ENCODE peak calls at places on chromosome 2, in six cellular contexts. C, P, A, G, Z and K are unnamed samples.

GRCh38 chr2:239603411-239604356 is 202.9 kb upstream of the HDAC4 start:
- DNase-seq in Z (no peak), A (no peak), G (no peak), P (no peak), C (no peak), K (no peak)

GRCh38 chr2:232898592-232899541 is 28.8 kb downstream of the SNORC start:
- DNase-seq in P (no peak), A (no peak), Z (no peak), G (no peak), C (no peak), K (no peak)

GRCh38 chr2:146992466-146992865 is 852.4 kb upstream of the ACVR2A start:
- DNase-seq in C (no peak), P (no peak), A (no peak), Z (no peak), G (no peak), K (no peak)

GRCh38 chr2:136909777-136910176 is 144.4 kb downstream of the THSD7B start:
- DNase-seq in P (no peak), Z (no peak), C (no peak), A (no peak), G (no peak), K (no peak)

GRCh38 chr2:23934296-23934695 is 6.0 kb upstream of the UBXN2A start:
- DNase-seq in P (no peak), A (no peak), Z (no peak), C (no peak), G (no peak), K (no peak)

GRCh38 chr2:149410701-149411484 is 80.5 kb downstream of the LYPD6 start:
- DNase-seq in G (no peak), Z (no peak), A (no peak), C (no peak), P (no peak), K (no peak)

GRCh38 chr2:220779918-220780317 is 792.2 kb downstream of the EPHA4 start:
- DNase-seq in A (no peak), C (no peak), Z (no peak), G (no peak), P (no peak), K (no peak)

GRCh38 chr2:127413782-127414743 is 4.2 kb upstream of the PROC start:
- DNase-seq in G (no peak), A (no peak), Z (no peak), P (no peak), C (peak), K (no peak)

GRCh38 chr2:85768713-85769112 is 14.9 kb downstream of the ATOH8 start:
- DNase-seq in G (no peak), P (no peak), C (no peak), A (no peak), Z (no peak), K (no peak)

GRCh38 chr2:158493458-158493857 is 36.7 kb downstream of the PKP4 start:
- DNase-seq in C (no peak), G (no peak), P (no peak), A (no peak), Z (no peak), K (no peak)

GRCh38 chr2:241413929-241414580 is 58.0 kb downstream of the FARP2 start:
- DNase-seq in C (no peak), P (no peak), A (no peak), G (no peak), Z (no peak), K (no peak)

GRCh38 chr2:239240480-239240881 is 160.3 kb downstream of the HDAC4 start:
- DNase-seq in P (no peak), G (no peak), Z (no peak), C (no peak), A (no peak), K (no peak)

GRCh38 chr2:207473203-207473865 is 56.4 kb upstream of the CREB1 start:
- DNase-seq in P (no peak), A (peak), Z (peak), C (peak), G (no peak), K (no peak)

GRCh38 chr2:145792745-145793144 is 1272.8 kb upstream of the ZEB2 start:
- DNase-seq in Z (no peak), P (no peak), G (no peak), A (no peak), C (no peak), K (no peak)

GRCh38 chr2:13462464-13462863 is 745.7 kb downstream of the TRIB2 start:
- DNase-seq in Z (no peak), C (no peak), P (no peak), A (no peak), G (no peak), K (no peak)

GRCh38 chr2:191660575-191660974 is 17.4 kb upstream of the NABP1 start:
- DNase-seq in A (no peak), Z (no peak), G (no peak), P (no peak), C (no peak), K (no peak)

GRCh38 chr2:151905963-151906632 is 77.9 kb upstream of the ARL5A start:
- DNase-seq in P (no peak), C (no peak), Z (peak), G (no peak), A (no peak), K (no peak)

GRCh38 chr2:151907286-151907932 is 79.2 kb upstream of the ARL5A start:
- DNase-seq in C (no peak), A (no peak), G (no peak), Z (no peak), P (no peak), K (no peak)

GRCh38 chr2:151902829-151903228 is 74.6 kb upstream of the ARL5A start:
- DNase-seq in P (no peak), A (no peak), Z (no peak), G (no peak), C (no peak), K (no peak)

GRCh38 chr2:151906633-151906998 is 78.4 kb upstream of the ARL5A start:
- DNase-seq in G (no peak), P (no peak), A (no peak), Z (no peak), C (no peak), K (no peak)

GRCh38 chr2:151904807-151905206 is 76.6 kb upstream of the ARL5A start:
- DNase-seq in A (no peak), P (no peak), G (no peak), C (no peak), Z (no peak), K (no peak)
- TF ChIP-seq POLR2AphosphoS5 in A (no peak), P (no peak), G (no peak), C (no peak), Z (no peak), K (no peak)

GRCh38 chr2:29233428-29233827 is 118.2 kb downstream of the CLIP4 start:
- DNase-seq in A (no peak), G (no peak), C (no peak), P (no peak), Z (no peak), K (no peak)
- TF ChIP-seq TAF1 in A (no peak), G (no peak), C (no peak), P (no peak), Z (no peak), K (no peak)

DNA sequence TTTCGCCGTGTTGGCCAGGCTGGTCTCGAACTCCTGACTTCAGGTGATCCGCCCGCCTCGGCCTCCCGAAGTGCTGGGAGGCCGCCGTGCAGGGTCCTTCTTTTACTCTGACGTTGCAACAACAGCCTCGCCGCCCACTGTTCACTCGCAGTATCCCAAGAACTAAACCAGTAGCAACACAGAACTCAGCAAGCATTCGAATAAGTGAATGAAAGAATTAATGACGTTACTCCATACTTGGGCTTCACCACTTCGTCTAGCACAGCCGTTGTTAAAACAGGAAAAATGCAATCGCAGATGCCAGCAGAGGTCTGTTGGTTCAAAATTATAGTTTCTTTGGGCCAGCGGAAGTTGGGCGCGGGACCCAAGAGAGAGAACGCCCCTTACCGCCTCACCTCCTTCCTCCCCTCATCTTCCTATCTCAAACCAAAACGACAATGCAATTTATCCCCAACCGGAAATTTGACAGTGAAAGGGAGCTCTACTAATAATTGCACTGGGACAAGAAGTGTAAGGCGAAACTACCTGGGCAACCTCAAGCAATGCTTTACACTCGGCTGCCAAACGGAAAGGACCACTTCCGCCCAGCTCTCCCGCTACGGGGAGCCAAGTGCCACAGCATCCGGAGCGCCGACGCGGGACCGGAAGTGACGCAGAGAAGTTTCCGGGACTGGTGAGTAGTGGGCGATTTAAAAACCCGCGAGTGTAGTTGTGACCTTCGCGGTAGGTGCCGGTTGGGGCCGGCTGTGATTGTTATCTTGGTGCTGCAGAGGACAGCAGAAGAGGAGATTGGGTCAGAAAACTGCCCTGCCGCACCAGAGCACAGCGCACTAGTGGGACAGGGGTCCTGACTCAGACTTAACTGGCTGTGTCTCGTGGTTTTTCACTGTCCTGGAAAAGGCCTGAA is at the start of the genes NIF3L1 and PPIL3:
- DNase-seq in C (peak), P (peak), G (peak), Z (peak), A (peak), K (peak)
- TF ChIP-seq POLR2A in C (peak), P (peak), G (peak), Z (peak), A (peak), K (peak)

GRCh38 chr2:219426534-219427136 is 8.0 kb upstream of the SPEG start:
- DNase-seq in G (no peak), C (no peak), P (no peak), A (no peak), Z (no peak), K (no peak)
- TF ChIP-seq POLR2AphosphoS5 in G (no peak), C (no peak), P (no peak), A (no peak), Z (no peak), K (no peak)

GRCh38 chr2:200054681-200055468 is 99.5 kb downstream of the MAIP1 start:
- DNase-seq in C (peak), Z (no peak), G (no peak), A (peak), P (no peak), K (no peak)
- TF ChIP-seq TAF1 in C (no peak), Z (no peak), G (no peak), A (no peak), P (no peak), K (no peak)

DNA sequence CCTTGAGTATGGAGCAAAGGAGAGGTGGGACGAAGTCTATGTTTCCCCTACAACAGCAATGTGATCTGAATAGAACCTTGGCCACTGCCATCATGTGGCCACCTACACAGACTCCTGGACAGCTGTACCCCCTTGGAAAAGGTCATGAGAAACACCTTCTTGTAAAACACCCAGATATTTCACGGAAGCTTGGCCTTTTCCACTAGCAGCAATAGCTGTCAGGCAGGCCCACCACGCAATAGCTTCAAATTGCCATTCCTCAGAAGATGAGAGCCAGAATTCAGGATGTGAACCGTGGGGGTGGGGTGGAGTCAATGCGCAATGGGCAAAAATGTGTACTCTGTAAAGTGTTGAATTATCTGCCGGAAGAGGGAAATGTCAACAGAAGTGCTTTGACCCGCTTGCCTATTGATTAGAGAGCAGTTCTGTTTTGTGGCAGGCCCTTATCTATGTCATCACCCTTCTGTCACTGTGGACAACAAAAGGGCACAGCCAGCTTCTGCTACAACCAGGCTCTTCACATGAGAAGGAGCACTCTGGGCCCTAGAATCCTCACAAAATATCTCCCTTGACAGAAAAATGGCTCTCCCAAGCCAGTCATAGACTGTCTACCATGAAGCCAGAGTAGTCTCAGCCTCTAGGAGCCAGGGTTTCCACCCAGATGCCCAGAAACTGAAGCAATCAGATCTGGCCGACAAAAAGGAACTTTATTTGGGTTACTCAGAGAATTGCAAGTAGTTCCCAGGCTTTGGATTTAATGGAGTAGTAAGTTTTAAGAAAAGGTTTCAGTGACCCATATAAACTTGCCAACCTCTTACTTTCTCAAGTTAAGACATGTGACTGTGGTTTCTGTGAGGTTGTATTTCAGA is 9.5 kb downstream of the INPP1 start:
- DNase-seq in C (peak), P (no peak), G (peak), A (no peak), Z (no peak), K (no peak)
- TF ChIP-seq POLR2A in C (no peak), P (no peak), G (no peak), A (no peak), Z (no peak), K (no peak)